ENCODE peak calls at places on chromosomes 13 and 19, in ten cellular contexts. W, C, L, X, M, O, P, J, Q and G are unnamed samples.

GRCh38 chr13:84606616-84607015 is 724.3 kb upstream of the SLITRK1 start:
- DNase-seq in M (no peak), Q (no peak), P (no peak), L (no peak), O (no peak), W (no peak), X (no peak), J (peak; percentile 15), C (no peak), G (no peak)

GRCh38 chr13:36736119-36736726 is 62.4 kb downstream of the SERTM1 start:
- DNase-seq in C (no peak), W (peak; percentile 52), O (peak; percentile 74), M (no peak), X (peak; percentile 17), P (peak; percentile 57), Q (peak; percentile 67), J (peak; percentile 55), L (peak; percentile 64), G (peak; percentile 25)

GRCh38 chr13:49308104-49308875 is 60.6 kb downstream of the CDADC1 start:
- DNase-seq in O (no peak), X (peak; percentile 87), J (peak; percentile 55), P (peak; percentile 55), C (no peak), L (peak; percentile 89), Q (peak; percentile 91), M (no peak), W (peak; percentile 72), G (no peak)

GRCh38 chr13:96294930-96295657 is 205.2 kb downstream of the HS6ST3 start:
- DNase-seq in X (no peak), P (no peak), J (no peak), O (peak; percentile 81), M (no peak), C (no peak), Q (no peak), L (no peak), W (no peak), G (no peak)

GRCh38 chr13:19618925-19619324 is 14.5 kb upstream of the MPHOSPH8 start:
- DNase-seq in L (no peak), O (peak; percentile 80), Q (no peak), J (peak; percentile 10), M (no peak), P (no peak), W (no peak), X (no peak), C (no peak), G (peak; percentile 17)

GRCh38 chr13:49649244-49649962 is 21.1 kb downstream of the ARL11 start:
- DNase-seq in C (no peak), X (no peak), O (peak; percentile 68), M (no peak), L (no peak), P (no peak), Q (no peak), W (no peak), J (peak; percentile 41), G (no peak)

GRCh38 chr19:2428027-2428690 is 773 bp upstream of the TIMM13 start:
- DNase-seq in J (peak; percentile 24), Q (peak; percentile 50), M (no peak), P (peak; percentile 42), L (no peak), W (no peak), O (peak; percentile 89), X (peak; percentile 15), C (no peak), G (no peak)

GRCh38 chr13:83272076-83272475 is 610.2 kb downstream of the SLITRK1 start:
- DNase-seq in J (no peak), X (no peak), P (no peak), M (no peak), O (no peak), W (no peak), C (no peak), L (no peak), Q (no peak), G (no peak)

GRCh38 chr13:40406405-40407138 is 259.9 kb downstream of the FOXO1 start:
- DNase-seq in X (no peak), J (peak; percentile 85), L (no peak), P (no peak), M (no peak), O (no peak), W (no peak), C (no peak), Q (no peak), G (no peak)

GRCh38 chr13:27954406-27954851 is 14.7 kb downstream of the CDX2 start:
- DNase-seq in Q (peak; percentile 75), C (no peak), W (no peak), J (peak; percentile 26), P (peak; percentile 29), X (no peak), M (no peak), O (peak; percentile 75), L (no peak), G (no peak)

GRCh38 chr13:38498271-38498670 is 148.6 kb downstream of the UFM1 start:
- DNase-seq in Q (no peak), L (no peak), X (no peak), W (no peak), P (no peak), C (no peak), M (no peak), J (no peak), O (no peak), G (no peak)

GRCh38 chr13:38496956-38497355 is 147.3 kb downstream of the UFM1 start:
- DNase-seq in Q (no peak), J (no peak), O (no peak), L (no peak), C (no peak), X (no peak), P (no peak), M (no peak), W (no peak), G (no peak)

GRCh38 chr13:38490657-38491056 is 141.0 kb downstream of the UFM1 start:
- DNase-seq in Q (no peak), M (no peak), P (no peak), O (no peak), J (no peak), X (no peak), W (no peak), C (no peak), L (no peak), G (no peak)

DNA sequence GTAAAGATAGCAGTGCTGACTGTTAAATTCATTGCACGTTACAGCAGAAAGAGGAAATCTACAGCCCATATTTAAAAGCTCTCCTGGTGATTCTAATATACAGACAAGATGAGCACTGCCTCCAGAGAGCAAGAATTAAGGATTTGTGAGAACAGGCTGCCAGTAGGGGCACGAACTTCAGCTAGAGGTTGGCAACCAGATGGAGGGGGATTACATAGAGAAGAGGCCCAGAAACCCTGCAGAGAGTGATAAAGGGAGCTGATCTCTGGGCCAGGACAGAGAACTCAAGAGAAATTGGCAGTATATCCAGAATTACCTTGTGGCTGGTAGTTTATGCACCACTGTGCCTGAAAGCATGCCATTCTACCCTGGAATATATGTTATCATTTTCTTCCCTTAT is 144.8 kb downstream of the UFM1 start:
- DNase-seq in P (no peak), W (no peak), J (no peak), X (no peak), C (no peak), Q (no peak), M (no peak), L (no peak), O (no peak), G (no peak)
- H3K4me3 ChIP-seq in P (no peak overlapping the region), W (no peak overlapping the region), J (no peak overlapping the region), X (no peak overlapping the region), C (no peak overlapping the region), Q (no peak overlapping the region), M (no peak overlapping the region), L (no peak overlapping the region), O (no peak overlapping the region), G (no peak overlapping the region)

GRCh38 chr19:39405261-39405912 is 1.3 kb upstream of the ZFP36 start:
- DNase-seq in P (no peak), C (no peak), W (peak; percentile 27), X (no peak), Q (no peak), M (no peak), J (no peak), L (no peak), O (no peak), G (peak; percentile 57)
- H3K4me3 ChIP-seq in P (no peak overlapping the region), C (peak overlapping the region; percentile 33), W (no peak overlapping the region), X (no peak overlapping the region), Q (no peak overlapping the region), M (peak overlapping the region; percentile 45), J (no peak overlapping the region), L (peak overlapping the region; percentile 81), O (peak overlapping the region; percentile 99), G (no peak overlapping the region)

GRCh38 chr13:114049026-114049425 is 75.2 kb upstream of the C13orf46 start:
- DNase-seq in W (no peak), Q (no peak), P (no peak), O (no peak), L (no peak), C (no peak), M (no peak), X (no peak), J (no peak), G (peak; percentile 36)
- H3K4me3 ChIP-seq in W (no peak overlapping the region), Q (no peak overlapping the region), P (no peak overlapping the region), O (no peak overlapping the region), L (no peak overlapping the region), C (no peak overlapping the region), M (no peak overlapping the region), X (no peak overlapping the region), J (no peak overlapping the region), G (peak overlapping the region; percentile 27)

DNA sequence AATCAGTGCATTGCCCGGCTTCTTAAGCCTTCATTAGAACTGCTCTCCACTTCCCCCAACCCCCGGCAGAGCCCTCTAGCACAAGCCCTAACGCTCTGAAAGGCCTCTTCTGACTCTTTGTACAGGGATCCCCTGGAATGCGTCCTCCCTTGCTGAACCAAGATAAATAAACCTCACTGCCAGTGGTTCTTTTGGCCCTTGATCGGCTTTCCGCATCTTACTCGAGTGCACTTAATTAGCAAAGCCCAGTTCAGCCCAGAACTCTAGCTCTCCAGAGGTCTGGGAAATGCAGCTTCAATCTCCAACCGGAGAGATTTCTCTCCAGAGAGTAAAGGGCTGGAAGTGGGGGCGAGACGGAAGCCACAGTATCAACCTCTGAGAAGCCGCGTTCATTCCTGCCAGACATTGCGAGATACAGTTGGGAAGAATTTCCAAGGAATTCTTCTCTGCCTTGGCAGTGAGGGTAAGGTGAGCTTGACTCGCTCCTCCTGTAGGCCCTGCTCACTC is 8.7 kb upstream of the ZNF444 start:
- DNase-seq in M (no peak), O (no peak), L (no peak), X (peak; percentile 53), P (no peak), J (peak; percentile 70), W (peak; percentile 78), Q (peak; percentile 67), C (no peak), G (no peak)
- H3K4me3 ChIP-seq in M (no peak overlapping the region), O (no peak overlapping the region), L (no peak overlapping the region), X (no peak overlapping the region), P (no peak overlapping the region), J (no peak overlapping the region), W (no peak overlapping the region), Q (no peak overlapping the region), C (no peak overlapping the region), G (no peak overlapping the region)